ENCODE peak calls at places on chromosomes 3 and 15, in ten cellular contexts. B is neural progenitor cell, O is activated B cell treated with CpG ODN at 0.5 μM for 24 hours, N is GM13976, H is MCF 10A, K is natural killer cell, F is endothelial cell, J is B cell, D is HL-60, S is fibroblast of pulmonary artery. M is an unnamed sample.

GRCh38 chr3:39809995-39810595 is 686 bp downstream of the MYRIP start:
- DNase-seq in J (no peak), D (no peak), O (no peak), F (peak), S (no peak), N (peak), B (peak), H (no peak), K (no peak), M (no peak)

GRCh38 chr3:44825264-44825925 is 36.3 kb upstream of the TMEM42 start:
- DNase-seq in K (no peak), H (no peak), J (no peak), O (no peak), N (peak), F (no peak), S (peak), B (no peak), D (no peak), M (no peak)

GRCh38 chr3:189621948-189622603 is 9.1 kb upstream of the TP63 start:
- DNase-seq in D (no peak), O (no peak), J (no peak), B (no peak), S (peak), N (no peak), H (peak), F (no peak), K (no peak), M (no peak)

GRCh38 chr3:74614133-74614967 is at the start of gene CNTN3:
- DNase-seq in F (peak), D (no peak), O (no peak), B (peak), K (no peak), J (peak), N (no peak), H (peak), S (peak), M (peak)

GRCh38 chr3:129161860-129162271 is 1.0 kb upstream of the ISY1 start:
- DNase-seq in B (peak), H (peak), O (peak), F (peak), K (peak), N (peak), J (peak), S (no peak), D (peak), M (no peak)

GRCh38 chr15:71153823-71154524 is 38.7 kb downstream of the THSD4 start:
- DNase-seq in O (no peak), N (no peak), S (no peak), D (no peak), B (peak), J (no peak), F (no peak), K (no peak), H (no peak), M (no peak)

GRCh38 chr15:95601525-95601924 is 729.0 kb upstream of the NR2F2 start:
- DNase-seq in K (no peak), S (no peak), O (no peak), F (no peak), B (no peak), D (no peak), J (no peak), N (no peak), H (no peak), M (no peak)

GRCh38 chr3:129015388-129016105 is 14.4 kb downstream of the EFCC1 start:
- DNase-seq in J (no peak), D (peak), F (peak), H (no peak), K (peak), O (no peak), N (no peak), B (no peak), S (peak), M (no peak)

GRCh38 chr3:55585856-55586255 is 98.8 kb upstream of the WNT5A start:
- DNase-seq in N (no peak), S (no peak), D (no peak), J (no peak), O (no peak), F (no peak), B (no peak), K (no peak), H (no peak), M (no peak)

GRCh38 chr3:64327039-64327804 is 102.0 kb upstream of the PRICKLE2 start:
- DNase-seq in O (no peak), J (no peak), H (no peak), F (no peak), B (no peak), D (no peak), K (no peak), N (no peak), S (peak), M (no peak)

GRCh38 chr3:189349772-189350171 is 178.0 kb downstream of the TPRG1 start:
- DNase-seq in H (no peak), B (no peak), F (no peak), K (no peak), D (no peak), O (no peak), J (no peak), N (peak), S (no peak), M (no peak)

GRCh38 chr3:189490337-189490736 is 140.9 kb upstream of the TP63 start:
- DNase-seq in J (no peak), K (no peak), B (no peak), D (no peak), N (no peak), H (peak), S (no peak), O (no peak), F (no peak), M (no peak)

GRCh38 chr15:81924667-81925183 is 121.1 kb downstream of the MEX3B start:
- DNase-seq in D (no peak), O (no peak), B (no peak), S (no peak), H (no peak), F (no peak), N (no peak), K (no peak), J (no peak), M (no peak)

GRCh38 chr3:13783556-13783955 is 96.3 kb downstream of the WNT7A start:
- DNase-seq in B (no peak), O (no peak), J (no peak), H (no peak), N (no peak), D (no peak), K (no peak), F (no peak), S (no peak), M (no peak)

DNA sequence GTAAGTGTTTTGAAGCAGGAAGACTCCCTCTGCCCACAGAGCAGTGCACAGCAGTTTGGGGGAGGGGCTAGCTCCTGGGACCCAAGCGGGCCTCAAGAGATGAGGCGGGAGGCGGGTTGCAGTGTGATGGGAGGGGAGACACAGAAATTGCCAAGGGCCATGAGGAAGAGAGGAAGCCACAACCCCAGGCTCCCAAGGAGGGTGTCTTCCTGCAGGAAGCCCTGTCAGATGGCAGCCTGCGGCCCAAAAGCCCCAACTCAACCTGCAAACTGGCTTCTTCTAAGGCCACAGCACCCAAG is 7.3 kb upstream of the ISLR2 start:
- DNase-seq in D (no peak), N (no peak), K (no peak), H (no peak), F (no peak), J (peak), B (peak), O (no peak), S (no peak), M (no peak)
- TF ChIP-seq CTCF in D (no peak), N (no peak), K (no peak), H (no peak), F (no peak), J (no peak), B (peak), O (no peak), S (no peak), M (no peak)

DNA sequence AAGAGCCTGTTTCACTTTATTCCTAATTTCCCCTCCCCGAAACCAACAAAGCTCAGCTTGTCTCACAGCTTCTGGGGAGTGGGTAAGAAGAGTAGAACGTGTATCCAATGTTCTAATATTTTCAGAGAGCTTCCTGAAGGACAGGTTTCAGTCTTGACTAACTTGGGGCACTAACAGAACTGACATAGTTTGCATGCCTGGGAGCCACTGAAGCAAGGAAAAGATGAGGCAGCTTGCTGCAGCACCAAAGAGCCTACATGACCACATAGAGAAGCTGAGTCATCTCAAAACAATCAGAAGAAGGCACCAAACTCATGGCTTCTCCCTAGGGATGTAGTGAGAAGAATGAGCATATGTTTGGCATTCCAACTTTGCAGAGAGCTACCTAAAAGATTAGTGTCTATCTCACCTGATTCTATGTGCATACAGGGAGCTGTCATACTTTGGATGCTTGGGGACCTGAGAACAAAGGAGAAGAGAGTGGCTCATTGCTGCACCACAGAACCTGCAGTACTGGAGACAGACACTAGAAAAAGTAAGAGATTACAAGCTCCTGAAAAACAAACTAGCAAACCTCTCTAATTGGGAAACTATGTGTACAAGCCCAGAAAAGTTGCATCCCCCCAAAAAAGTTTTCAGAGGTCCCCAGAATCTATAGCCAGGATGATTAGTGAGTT is 86.9 kb downstream of the DCLK3 start:
- DNase-seq in H (peak), F (no peak), J (no peak), K (no peak), D (no peak), O (no peak), S (peak), B (peak), N (no peak), M (no peak)
- TF ChIP-seq CTCF in H (peak), F (no peak), J (no peak), K (no peak), D (no peak), O (no peak), S (no peak), B (no peak), N (no peak), M (no peak)

DNA sequence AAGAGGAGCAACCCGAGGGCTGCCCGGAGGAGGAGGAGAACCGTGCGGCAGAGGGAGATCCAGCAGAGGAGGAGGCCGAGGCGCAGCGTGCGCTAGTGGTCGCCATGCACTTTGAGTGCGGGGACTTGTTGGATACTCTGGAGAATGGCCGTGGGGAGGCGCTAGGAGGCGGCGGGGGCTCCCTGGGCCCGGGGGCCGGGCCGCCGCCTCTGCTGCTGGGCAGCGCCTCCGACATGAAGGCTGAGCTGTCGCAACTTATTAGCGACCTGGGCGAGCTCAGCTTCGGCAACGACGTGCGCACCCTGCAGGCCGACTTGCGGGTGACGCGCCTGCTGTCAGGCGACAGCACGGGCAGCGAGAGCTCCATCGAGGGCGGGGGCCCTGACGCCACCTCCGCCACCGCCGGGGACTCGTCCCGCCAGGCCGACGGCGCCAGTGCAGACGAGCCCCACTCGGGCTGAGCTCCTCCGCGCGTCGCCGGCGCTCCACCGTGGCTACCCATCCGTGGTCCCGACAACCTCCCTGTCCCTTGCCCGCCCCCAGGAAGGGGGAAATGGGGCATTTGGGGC is 2.0 kb downstream of the FAM43A start:
- DNase-seq in S (peak), B (peak), N (peak), O (peak), D (peak), H (no peak), F (peak), J (peak), K (peak), M (peak)
- TF ChIP-seq CTCF in S (peak), B (peak), N (peak), O (no peak), D (peak), H (no peak), F (peak), J (peak), K (peak), M (peak)

GRCh38 chr15:52466134-52466701 is 62.5 kb downstream of the MYO5A start:
- DNase-seq in K (no peak), N (peak), O (peak), B (peak), H (no peak), J (peak), S (no peak), F (no peak), D (peak), M (no peak)
- TF ChIP-seq CTCF in K (no peak), N (peak), O (no peak), B (no peak), H (no peak), J (peak), S (no peak), F (no peak), D (peak), M (no peak)

GRCh38 chr3:32913790-32914446 is 37.5 kb upstream of the CCR4 start:
- DNase-seq in K (no peak), S (peak), H (peak), N (no peak), D (no peak), O (no peak), J (no peak), B (no peak), F (no peak), M (no peak)
- TF ChIP-seq CTCF in K (no peak), S (no peak), H (no peak), N (no peak), D (no peak), O (no peak), J (no peak), B (no peak), F (no peak), M (no peak)

DNA sequence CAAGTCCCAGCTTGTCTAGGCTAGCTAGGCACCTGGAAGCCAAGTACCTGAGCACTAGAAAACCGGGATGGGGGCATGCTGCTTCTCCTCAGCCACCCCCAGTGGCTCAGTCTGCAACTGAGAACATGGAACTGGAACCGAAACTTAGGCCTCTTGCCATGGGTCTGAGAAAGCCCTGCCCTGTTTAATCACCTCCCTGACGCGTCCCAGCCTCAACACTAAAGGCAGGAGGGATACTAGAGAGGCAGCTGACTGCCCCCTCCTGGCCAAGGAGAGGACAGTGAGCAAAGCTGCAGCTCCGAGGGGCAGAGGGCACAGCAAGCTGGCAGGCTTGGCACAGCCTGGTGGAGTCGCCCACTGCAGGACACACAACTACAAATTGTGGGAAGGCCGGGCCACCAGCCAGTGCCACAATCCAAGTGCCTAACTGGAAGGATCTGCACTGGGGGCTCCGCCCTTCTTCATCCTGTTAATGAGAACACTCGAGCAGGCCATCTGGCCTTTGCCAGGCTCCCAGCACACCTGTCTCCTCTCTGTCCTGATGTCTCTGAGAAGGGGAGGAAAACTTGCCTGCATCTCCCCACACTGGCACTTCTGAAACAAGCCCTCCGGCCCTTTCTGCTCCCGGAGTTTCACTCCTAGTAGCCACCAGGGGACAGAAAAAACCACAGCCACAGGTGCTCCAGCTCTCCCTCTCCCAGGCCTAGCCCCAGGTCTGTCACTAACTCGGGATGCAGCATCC is 53.7 kb downstream of the BDH1 start:
- DNase-seq in B (peak), S (peak), D (peak), K (no peak), O (no peak), J (no peak), H (peak), F (peak), N (peak), M (no peak)
- TF ChIP-seq CTCF in B (peak), S (peak), D (peak), K (no peak), O (no peak), J (no peak), H (peak), F (peak), N (peak), M (peak)

GRCh38 chr3:36944012-36944640 is 728 bp downstream of the TRANK1 start:
- DNase-seq in F (peak), O (no peak), J (peak), D (peak), K (peak), N (peak), B (peak), H (no peak), S (peak), M (no peak)
- TF ChIP-seq CTCF in F (no peak), O (no peak), J (no peak), D (no peak), K (no peak), N (no peak), B (peak), H (no peak), S (peak), M (no peak)

DNA sequence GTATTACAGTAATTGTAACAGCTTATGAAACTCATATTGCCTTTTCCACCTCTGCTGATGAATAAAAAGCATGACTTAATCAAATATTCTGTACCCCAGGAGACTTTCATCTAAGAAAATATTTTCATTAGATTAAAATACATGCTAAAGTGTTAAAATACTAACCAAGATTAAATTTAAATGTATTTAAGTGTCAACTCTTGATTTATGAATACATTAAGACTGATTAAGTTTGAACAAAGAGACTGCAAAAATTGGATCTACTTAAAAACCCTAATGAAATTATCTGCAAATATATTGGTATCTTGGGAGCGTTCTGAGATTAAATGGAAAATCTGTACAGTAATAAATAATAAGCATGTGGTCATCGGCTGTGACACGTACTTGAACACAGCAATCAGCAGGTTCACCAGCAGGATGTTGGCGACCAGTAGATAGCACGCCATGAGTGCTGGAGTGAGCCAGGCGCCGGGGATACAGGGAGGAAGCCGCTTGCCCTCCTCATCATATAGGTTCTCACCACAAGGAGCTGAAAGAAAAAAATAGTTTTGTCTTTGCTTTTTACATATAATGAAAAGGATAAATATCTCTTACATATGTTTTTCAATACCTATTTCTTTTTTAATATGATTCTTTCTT is 36.6 kb upstream of the MTMR10 start:
- DNase-seq in N (no peak), K (no peak), H (no peak), O (no peak), B (no peak), D (no peak), S (no peak), J (no peak), F (no peak), M (no peak)
- TF ChIP-seq CTCF in N (no peak), K (no peak), H (no peak), O (no peak), B (no peak), D (no peak), S (no peak), J (no peak), F (no peak), M (no peak)

GRCh38 chr3:72345237-72345878 is 502.9 kb downstream of the SHQ1 start:
- DNase-seq in K (no peak), D (no peak), F (no peak), S (no peak), O (no peak), H (peak), B (no peak), N (no peak), J (no peak), M (no peak)

GRCh38 chr3:72348357-72348756 is 499.9 kb downstream of the SHQ1 start:
- DNase-seq in D (no peak), N (no peak), B (no peak), H (no peak), K (no peak), O (no peak), S (no peak), J (no peak), F (no peak), M (no peak)

GRCh38 chr3:72346526-72346926 is 501.7 kb downstream of the SHQ1 start:
- DNase-seq in N (no peak), S (peak), K (no peak), O (no peak), D (peak), H (peak), F (no peak), J (no peak), B (no peak), M (no peak)

GRCh38 chr3:72345980-72346379 is 502.3 kb downstream of the SHQ1 start:
- DNase-seq in F (no peak), K (no peak), H (no peak), J (no peak), D (no peak), S (no peak), O (no peak), B (no peak), N (no peak), M (no peak)

GRCh38 chr3:72347819-72348319 is 500.4 kb downstream of the SHQ1 start:
- DNase-seq in K (peak), H (peak), O (no peak), D (peak), F (no peak), N (no peak), S (peak), J (peak), B (peak), M (no peak)
- TF ChIP-seq CTCF in K (no peak), H (no peak), O (no peak), D (no peak), F (no peak), N (no peak), S (no peak), J (no peak), B (peak), M (no peak)